ENCODE peak calls at places on chromosome 10, in six cellular contexts. D, O, A, N, B and X are unnamed samples.

GRCh38 chr10:103153765-103154197 is 39.3 kb downstream of the NT5C2 start:
- DNase-seq in D (no peak), O (no peak), A (no peak), N (no peak), B (no peak), X (no peak)

GRCh38 chr10:24360286-24361127 is 151.6 kb downstream of the KIAA1217 start:
- DNase-seq in D (peak), O (peak), A (no peak), N (peak), B (peak), X (no peak)

GRCh38 chr10:103732339-103732738 is 123.0 kb downstream of the SH3PXD2A start:
- DNase-seq in D (no peak), O (no peak), A (no peak), N (no peak), B (peak), X (no peak)

GRCh38 chr10:18497955-18498354 is 153.4 kb downstream of the NSUN6 start:
- DNase-seq in D (no peak), O (no peak), A (no peak), N (no peak), B (no peak), X (no peak)

GRCh38 chr10:18345308-18345707 is 205.1 kb downstream of the CACNB2 start:
- DNase-seq in D (no peak), O (no peak), A (no peak), N (no peak), B (no peak), X (no peak)

GRCh38 chr10:32446701-32447406 is 914 bp downstream of the CCDC7 start:
- DNase-seq in D (no peak), O (peak), A (no peak), N (no peak), B (no peak), X (peak)

GRCh38 chr10:91694170-91694794 is 61.4 kb upstream of the PPP1R3C start:
- DNase-seq in D (no peak), O (peak), A (no peak), N (no peak), B (peak), X (no peak)

GRCh38 chr10:15122477-15123030 is 25.4 kb downstream of the RPP38 start:
- DNase-seq in D (no peak), O (no peak), A (no peak), N (no peak), B (no peak), X (no peak)

GRCh38 chr10:5349362-5349761 is 15.4 kb upstream of the UCN3 start:
- DNase-seq in D (no peak), O (no peak), A (no peak), N (no peak), B (no peak), X (no peak)

GRCh38 chr10:44383749-44384600 is 922 bp downstream of the CXCL12 start:
- DNase-seq in D (no peak), O (no peak), A (no peak), N (no peak), B (peak), X (no peak)

GRCh38 chr10:124207391-124207790 is 114.0 kb upstream of the CHST15 start:
- DNase-seq in D (no peak), O (no peak), A (no peak), N (no peak), B (no peak), X (no peak)

GRCh38 chr10:43044444-43045245 is 32.2 kb upstream of the RET start:
- DNase-seq in D (no peak), O (no peak), A (no peak), N (no peak), B (no peak), X (no peak)

GRCh38 chr10:14063531-14064317 is 267.0 kb downstream of the FRMD4A start:
- DNase-seq in D (no peak), O (no peak), A (no peak), N (no peak), B (peak), X (peak)